ENCODE peak calls at places on chromosomes 13 and 19, in eight cellular contexts. L, D, B, H, Y, O, W and X are unnamed samples.
A peak's percentile ranks its signal among the peaks of the same experiment; 100 is the strongest.

GRCh38 chr19:45253396-45254027 is 2.4 kb downstream of the MARK4 start:
- DNase-seq in L (peak; percentile 39), D (no peak), B (no peak), H (no peak), Y (no peak), O (no peak), W (peak; percentile 17), X (no peak)

GRCh38 chr13:106109391-106109791 is 426.1 kb downstream of the EFNB2 start:
- DNase-seq in L (peak; percentile 69), D (no peak), B (no peak), H (no peak), Y (no peak), O (no peak), W (no peak), X (no peak)

GRCh38 chr19:46073268-46073922 is 32.6 kb upstream of the IGFL4 start:
- DNase-seq in L (peak; percentile 49), D (no peak), B (no peak), H (no peak), Y (no peak), O (no peak), W (no peak), X (no peak)

GRCh38 chr19:48123907-48124675 is 13.5 kb upstream of the PLA2G4C start:
- DNase-seq in L (peak; percentile 91), D (no peak), B (no peak), H (no peak), Y (no peak), O (no peak), W (no peak), X (no peak)

GRCh38 chr13:90800082-90800746 is 547.3 kb upstream of the MIR17HG start:
- DNase-seq in L (no peak), D (peak; percentile 48), B (peak; percentile 59), H (peak; percentile 7), Y (no peak), O (no peak), W (no peak), X (peak; percentile 88)

GRCh38 chr19:10748924-10749434 is 31.1 kb downstream of the DNM2 start:
- DNase-seq in L (peak; percentile 38), D (no peak), B (peak; percentile 91), H (peak; percentile 43), Y (no peak), O (no peak), W (no peak), X (peak; percentile 67)

GRCh38 chr19:33205531-33206260 is 11.6 kb downstream of the LRP3 start:
- DNase-seq in L (no peak), D (no peak), B (no peak), H (no peak), Y (no peak), O (no peak), W (no peak), X (no peak)

GRCh38 chr13:94411747-94412146 is 67.7 kb downstream of the DCT start:
- DNase-seq in L (no peak), D (no peak), B (no peak), H (no peak), Y (no peak), O (no peak), W (no peak), X (no peak)

GRCh38 chr19:39413269-39413902 is 917 bp downstream of the PLEKHG2 start:
- DNase-seq in L (peak; percentile 51), D (peak; percentile 87), B (peak; percentile 38), H (peak; percentile 77), Y (peak; percentile 83), O (no peak), W (no peak), X (peak; percentile 93)

GRCh38 chr13:41384749-41385503 is 72.4 kb upstream of the RGCC start:
- DNase-seq in L (no peak), D (no peak), B (no peak), H (peak; percentile 23), Y (peak; percentile 20), O (no peak), W (no peak), X (no peak)

GRCh38 chr13:65914707-65915106 is 1315.4 kb downstream of the PCDH9 start:
- DNase-seq in L (peak; percentile 73), D (no peak), B (no peak), H (no peak), Y (no peak), O (no peak), W (no peak), X (no peak)

GRCh38 chr13:74662895-74663294 is 528.7 kb upstream of the KLF12 start:
- DNase-seq in L (no peak), D (no peak), B (peak; percentile 4), H (peak; percentile 8), Y (no peak), O (no peak), W (no peak), X (no peak)

GRCh38 chr13:27794921-27795717 is 2.8 kb downstream of the GSX1 start:
- DNase-seq in L (no peak), D (no peak), B (no peak), H (no peak), Y (no peak), O (no peak), W (no peak), X (no peak)

DNA sequence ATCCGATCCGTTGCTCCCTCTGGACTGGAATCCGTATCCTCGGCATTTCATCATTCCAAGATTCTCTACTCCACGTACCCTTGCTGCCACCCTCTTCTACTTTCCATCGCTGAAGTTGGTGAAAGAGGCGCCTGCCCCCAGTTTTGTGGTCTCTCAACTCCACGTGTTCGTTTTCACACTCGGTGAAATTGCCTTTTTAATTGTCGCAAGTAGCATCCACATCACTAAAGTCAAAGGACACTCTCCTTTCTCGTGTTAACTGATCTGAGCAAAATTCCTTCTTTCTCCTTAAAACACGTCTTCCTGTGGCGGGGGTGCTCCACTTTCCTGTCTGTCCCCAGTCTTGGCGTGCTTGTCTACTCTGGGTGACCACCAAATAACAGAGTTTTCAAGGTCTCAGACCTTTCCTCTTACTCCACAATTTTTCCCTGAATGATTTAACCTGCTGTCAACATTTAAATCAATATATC is 1.1 kb upstream of the TMTC4 start:
- DNase-seq in L (no peak), D (no peak), B (no peak), H (no peak), Y (no peak), O (no peak), W (no peak), X (no peak)
- H3K27ac ChIP-seq in L (no peak overlapping the region), D (peak overlapping the region; percentile 84), B (no peak overlapping the region), H (no peak overlapping the region), Y (no peak overlapping the region), O (no peak overlapping the region), W (peak overlapping the region; percentile 67), X (no peak overlapping the region)

GRCh38 chr13:51221674-51222509 is at the start of gene FAM124A:
- DNase-seq in L (peak; percentile 20), D (peak; percentile 36), B (peak; percentile 38), H (peak; percentile 32), Y (peak; percentile 81), O (no peak), W (no peak), X (peak; percentile 51)

GRCh38 chr13:51221108-51221507 is 1.1 kb upstream of the FAM124A start:
- DNase-seq in L (no peak), D (no peak), B (no peak), H (no peak), Y (no peak), O (no peak), W (no peak), X (no peak)

GRCh38 chr13:51222510-51223283 is 499 bp downstream of the FAM124A start:
- DNase-seq in L (peak; percentile 7), D (no peak), B (no peak), H (peak; percentile 20), Y (peak; percentile 35), O (no peak), W (no peak), X (no peak)

GRCh38 chr13:51225034-51225433 is 2.8 kb downstream of the FAM124A start:
- DNase-seq in L (no peak), D (no peak), B (no peak), H (no peak), Y (no peak), O (no peak), W (no peak), X (no peak)

DNA sequence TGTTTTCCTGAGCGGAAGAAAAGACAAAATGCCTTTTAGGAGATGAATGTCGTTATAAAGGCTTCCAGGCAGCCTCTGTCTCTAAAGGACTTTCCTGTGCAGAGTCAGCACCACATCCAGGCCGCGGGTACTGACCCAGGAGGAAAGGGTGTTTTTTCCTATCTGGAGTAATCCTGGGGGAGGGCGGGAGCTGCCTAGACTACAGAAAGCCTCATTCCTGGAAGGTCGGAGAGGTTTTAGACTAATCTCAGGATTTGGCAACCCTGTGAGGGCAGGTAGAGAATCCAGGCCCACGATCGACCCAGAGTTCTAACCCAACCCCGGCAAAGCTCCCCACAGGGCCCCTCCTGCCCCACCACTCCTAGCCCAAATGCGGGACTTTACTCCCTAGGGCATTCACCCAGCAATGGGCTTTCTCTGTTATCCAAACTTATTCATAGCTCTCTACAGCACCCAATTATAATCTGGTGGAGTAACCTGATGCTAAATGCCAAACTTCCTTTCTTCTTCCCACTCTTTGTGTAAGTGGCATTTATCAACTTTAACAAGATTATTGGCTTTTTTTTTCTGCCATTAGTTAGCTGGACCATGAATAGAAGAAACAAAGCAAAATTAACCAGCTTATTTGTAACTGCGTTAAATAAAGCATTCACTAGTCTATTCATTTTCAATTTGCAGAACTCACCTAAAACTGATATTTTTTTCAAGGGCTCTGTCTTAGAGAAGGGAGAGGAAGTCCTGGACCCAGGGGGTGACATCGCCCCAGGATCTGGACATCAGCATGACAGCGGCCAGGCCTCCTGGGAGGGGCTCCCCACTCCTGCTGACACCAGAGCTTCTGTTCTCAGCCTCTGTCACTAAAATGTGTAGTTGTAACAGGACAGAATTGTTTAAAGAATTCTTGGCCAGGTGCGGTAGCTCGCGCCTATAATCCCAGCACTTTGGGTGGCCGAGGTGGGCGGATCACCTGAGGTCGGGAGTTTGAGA is 1.4 kb downstream of the FAM124A start:
- DNase-seq in L (no peak), D (peak; percentile 20), B (no peak), H (no peak), Y (no peak), O (no peak), W (no peak), X (no peak)
- H3K4me1 ChIP-seq in L (peaks cover 3% of the 10 kb centered on the region), D (peaks cover 24% of the 10 kb centered on the region), B (peaks cover 15% of the 10 kb centered on the region), H (peaks cover 7% of the 10 kb centered on the region), Y (no peaks in the 10 kb centered on the region), O (peaks cover 2% of the 10 kb centered on the region), W (no peaks in the 10 kb centered on the region), X (no peaks in the 10 kb centered on the region)

DNA sequence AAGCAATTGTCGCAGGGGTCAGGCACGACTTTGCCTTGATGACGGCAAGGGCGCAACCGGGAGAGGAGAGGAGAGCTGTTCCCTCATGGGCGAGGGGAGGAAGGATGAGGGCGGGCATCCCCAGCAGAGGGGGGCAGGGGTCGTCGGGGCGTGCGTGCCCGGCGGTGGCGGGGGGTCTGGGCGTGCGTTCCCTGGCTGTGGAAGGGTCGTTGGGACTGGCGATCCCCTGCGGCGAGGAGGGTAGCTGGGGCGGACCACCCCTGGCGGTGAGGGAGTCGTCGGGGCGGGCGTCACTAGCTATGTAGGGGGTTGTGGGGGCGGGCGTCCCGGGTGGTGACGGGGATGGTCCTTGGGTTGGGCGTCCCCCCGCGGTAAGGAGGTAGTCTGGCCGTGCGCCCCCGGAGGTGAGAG is 1.7 kb downstream of the COMP start:
- DNase-seq in L (no peak), D (no peak), B (no peak), H (no peak), Y (peak; percentile 12), O (no peak), W (no peak), X (no peak)
- H3K4me3 ChIP-seq in L (no peak overlapping the region), D (no peak overlapping the region), B (no peak overlapping the region), H (no peak overlapping the region), Y (no peak overlapping the region), O (peak overlapping the region; percentile 35), W (no peak overlapping the region), X (no peak overlapping the region)

DNA sequence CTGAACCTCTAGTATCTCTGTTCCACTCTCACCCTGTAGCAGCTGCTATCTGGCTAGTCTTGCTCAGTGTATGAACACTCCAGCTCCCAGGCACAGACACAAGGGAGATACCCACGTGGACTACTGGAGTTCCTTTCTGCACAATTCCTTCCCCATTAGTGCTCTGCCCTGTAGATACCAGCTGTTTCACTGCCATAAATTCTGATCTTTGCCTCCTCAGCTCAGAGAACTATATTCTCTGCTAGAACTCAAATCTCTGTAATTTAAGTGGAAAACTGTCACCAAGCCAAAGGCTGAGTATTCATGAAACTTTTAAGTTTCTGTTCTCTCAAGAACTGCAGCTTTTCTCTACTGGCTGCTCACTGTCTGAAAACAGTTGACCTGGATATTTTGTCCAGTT is 273.7 kb downstream of the DIAPH3 start:
- DNase-seq in L (no peak), D (no peak), B (no peak), H (peak; percentile 20), Y (no peak), O (no peak), W (no peak), X (no peak)
- H3K27ac ChIP-seq in L (no peak overlapping the region), D (no peak overlapping the region), B (no peak overlapping the region), H (no peak overlapping the region), Y (no peak overlapping the region), O (no peak overlapping the region), W (no peak overlapping the region), X (no peak overlapping the region)